ENCODE peak calls at places on chromosomes 4 and X, in six cellular contexts. One of them, this sample, is unnamed.

GRCh38 chr4:87502580-87503238 is 26.5 kb downstream of the SPARCL1 start:
- DNase-seq in PC-3: peak; percentile 53
- DNase-seq in OCI-LY7: no peak
- DNase-seq in GM23248: peak; percentile 18
- DNase-seq in hepatocyte: no peak
- DNase-seq in SK-N-SH: no peak
- DNase-seq in this sample: no peak

GRCh38 chrX:70001269-70001668 is 48.5 kb downstream of the AWAT2 start:
- DNase-seq in PC-3: no peak
- DNase-seq in OCI-LY7: no peak
- DNase-seq in GM23248: no peak
- DNase-seq in hepatocyte: no peak
- DNase-seq in SK-N-SH: no peak
- DNase-seq in this sample: no peak

GRCh38 chr4:107348188-107348872 is 312.2 kb upstream of the DKK2 start:
- DNase-seq in PC-3: no peak
- DNase-seq in OCI-LY7: no peak
- DNase-seq in GM23248: no peak
- DNase-seq in hepatocyte: no peak
- DNase-seq in SK-N-SH: no peak
- DNase-seq in this sample: no peak

GRCh38 chr4:87941537-87942392 is 33.7 kb upstream of the SPP1 start:
- DNase-seq in PC-3: no peak
- DNase-seq in OCI-LY7: no peak
- DNase-seq in GM23248: no peak
- DNase-seq in hepatocyte: no peak
- DNase-seq in SK-N-SH: no peak
- DNase-seq in this sample: no peak

GRCh38 chr4:141643557-141643956 is 7.2 kb downstream of the IL15 start:
- DNase-seq in PC-3: peak; percentile 92
- DNase-seq in OCI-LY7: no peak
- DNase-seq in GM23248: peak; percentile 89
- DNase-seq in hepatocyte: no peak
- DNase-seq in SK-N-SH: no peak
- DNase-seq in this sample: no peak

GRCh38 chrX:38940547-38940946 is 139.3 kb downstream of the MID1IP1 start:
- DNase-seq in PC-3: no peak
- DNase-seq in OCI-LY7: no peak
- DNase-seq in GM23248: peak; percentile 23
- DNase-seq in hepatocyte: no peak
- DNase-seq in SK-N-SH: no peak
- DNase-seq in this sample: no peak

GRCh38 chr4:1465173-1466033 is 59.2 kb upstream of the NKX1-1 start:
- DNase-seq in PC-3: no peak
- DNase-seq in OCI-LY7: no peak
- DNase-seq in GM23248: no peak
- DNase-seq in hepatocyte: no peak
- DNase-seq in SK-N-SH: peak; percentile 19
- DNase-seq in this sample: no peak

GRCh38 chrX:9130031-9130430 is 96.1 kb upstream of the FAM9B start:
- DNase-seq in PC-3: no peak
- DNase-seq in OCI-LY7: no peak
- DNase-seq in GM23248: no peak
- DNase-seq in hepatocyte: no peak
- DNase-seq in SK-N-SH: no peak
- DNase-seq in this sample: no peak

GRCh38 chr4:32140636-32141035 is 1420.5 kb downstream of the PCDH7 start:
- DNase-seq in PC-3: peak; percentile 85
- DNase-seq in OCI-LY7: no peak
- DNase-seq in GM23248: no peak
- DNase-seq in hepatocyte: peak; percentile 19
- DNase-seq in SK-N-SH: no peak
- DNase-seq in this sample: no peak

GRCh38 chr4:137509855-137510282 is 22.4 kb downstream of the PCDH18 start:
- DNase-seq in PC-3: peak; percentile 29
- DNase-seq in OCI-LY7: no peak
- DNase-seq in GM23248: no peak
- DNase-seq in hepatocyte: no peak
- DNase-seq in SK-N-SH: no peak
- DNase-seq in this sample: no peak

GRCh38 chr4:150305995-150306394 is 227.8 kb downstream of the DCLK2 start:
- DNase-seq in PC-3: peak; percentile 60
- DNase-seq in OCI-LY7: no peak
- DNase-seq in GM23248: peak; percentile 67
- DNase-seq in hepatocyte: no peak
- DNase-seq in SK-N-SH: no peak
- DNase-seq in this sample: no peak

GRCh38 chr4:151468715-151469696 is 60.0 kb downstream of the FHIP1A start:
- DNase-seq in PC-3: peak; percentile 26
- DNase-seq in OCI-LY7: no peak
- DNase-seq in GM23248: no peak
- DNase-seq in hepatocyte: no peak
- DNase-seq in SK-N-SH: no peak
- DNase-seq in this sample: no peak

GRCh38 chrX:20265726-20266681 is 705 bp downstream of the RPS6KA3 start:
- DNase-seq in PC-3: peak; percentile 48
- DNase-seq in OCI-LY7: peak; percentile 48
- DNase-seq in GM23248: peak; percentile 67
- DNase-seq in hepatocyte: peak; percentile 55
- DNase-seq in SK-N-SH: peak; percentile 56
- DNase-seq in this sample: peak; percentile 31

GRCh38 chrX:22159071-22159470 is 113.6 kb upstream of the CBLL2 start:
- DNase-seq in PC-3: peak; percentile 57
- DNase-seq in OCI-LY7: no peak
- DNase-seq in GM23248: peak; percentile 33
- DNase-seq in hepatocyte: no peak
- DNase-seq in SK-N-SH: no peak
- DNase-seq in this sample: no peak

GRCh38 chr4:54209617-54210016 is 19.5 kb upstream of the PDGFRA start:
- DNase-seq in PC-3: peak; percentile 43
- DNase-seq in OCI-LY7: no peak
- DNase-seq in GM23248: no peak
- DNase-seq in hepatocyte: no peak
- DNase-seq in SK-N-SH: no peak
- DNase-seq in this sample: no peak

GRCh38 chr4:100841911-100842310 is 324.1 kb upstream of the EMCN start:
- DNase-seq in PC-3: no peak
- DNase-seq in OCI-LY7: no peak
- DNase-seq in GM23248: peak; percentile 54
- DNase-seq in hepatocyte: no peak
- DNase-seq in SK-N-SH: no peak
- DNase-seq in this sample: no peak

GRCh38 chrX:9816094-9816700 is 30.0 kb downstream of the SHROOM2 start:
- DNase-seq in PC-3: no peak
- DNase-seq in OCI-LY7: no peak
- DNase-seq in GM23248: no peak
- DNase-seq in hepatocyte: no peak
- DNase-seq in SK-N-SH: no peak
- DNase-seq in this sample: no peak

DNA sequence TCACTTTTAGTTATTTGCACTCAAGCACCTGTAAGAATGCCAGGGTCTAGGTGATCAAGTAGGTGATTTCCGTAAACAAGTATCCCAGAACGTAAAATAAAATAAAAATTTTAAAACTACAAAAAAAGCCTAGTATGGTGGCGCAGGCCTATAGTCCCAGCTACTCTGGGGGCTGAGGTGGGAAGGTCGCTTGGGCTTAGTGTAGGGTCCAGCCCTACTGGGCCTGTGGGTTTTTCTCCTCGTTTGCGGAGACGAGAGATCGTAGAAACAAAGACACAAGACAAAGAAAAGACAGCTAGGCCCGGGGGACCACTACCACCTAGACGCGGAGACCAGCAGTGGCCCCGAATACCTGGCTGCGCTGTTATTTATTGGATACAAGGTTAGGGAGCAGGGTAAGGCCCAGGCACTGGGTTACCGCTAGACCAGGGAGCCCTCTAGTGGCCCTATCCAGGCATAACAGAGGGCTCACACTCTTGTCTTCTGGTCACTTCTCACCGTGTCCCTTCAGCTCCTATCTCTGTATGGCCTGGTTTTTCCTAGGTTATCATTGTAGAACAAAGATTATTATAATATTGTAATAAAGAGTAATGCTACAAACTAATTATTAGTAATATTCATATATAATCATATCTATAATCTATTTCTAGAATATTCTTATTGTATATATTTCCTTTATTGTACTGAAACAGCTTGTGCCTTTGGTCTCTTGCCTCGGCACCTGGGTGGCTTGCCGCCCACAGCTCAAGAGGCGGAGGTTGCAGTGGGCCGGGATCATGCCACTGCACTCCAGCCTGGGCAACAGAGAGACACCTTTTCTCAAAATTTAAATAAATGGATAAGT is 38.4 kb downstream of the SAGE1 start:
- DNase-seq in PC-3: peak; percentile 64
- DNase-seq in OCI-LY7: peak; percentile 34
- DNase-seq in GM23248: peak; percentile 42
- DNase-seq in hepatocyte: peak; percentile 57
- DNase-seq in SK-N-SH: peak; percentile 29
- DNase-seq in this sample: peak; percentile 64
- TF ChIP-seq EZH2phosphoT487 in PC-3: no peak
- TF ChIP-seq EZH2phosphoT487 in OCI-LY7: no peak
- TF ChIP-seq EZH2phosphoT487 in GM23248: no peak
- TF ChIP-seq EZH2phosphoT487 in hepatocyte: no peak
- TF ChIP-seq EZH2phosphoT487 in SK-N-SH: no peak
- TF ChIP-seq EZH2phosphoT487 in this sample: no peak

GRCh38 chr4:190017357-190018200 is 9.5 kb downstream of the FRG2 start:
- DNase-seq in PC-3: no peak
- DNase-seq in OCI-LY7: no peak
- DNase-seq in GM23248: peak; percentile 21
- DNase-seq in hepatocyte: peak; percentile 7
- DNase-seq in SK-N-SH: peak; percentile 52
- DNase-seq in this sample: peak; percentile 39

GRCh38 chr4:190018201-190018920 is 8.7 kb downstream of the FRG2 start:
- DNase-seq in PC-3: no peak
- DNase-seq in OCI-LY7: no peak
- DNase-seq in GM23248: no peak
- DNase-seq in hepatocyte: no peak
- DNase-seq in SK-N-SH: no peak
- DNase-seq in this sample: no peak

GRCh38 chr4:190016369-190017289 is 10.4 kb downstream of the FRG2 start:
- DNase-seq in PC-3: no peak
- DNase-seq in OCI-LY7: no peak
- DNase-seq in GM23248: no peak
- DNase-seq in hepatocyte: no peak
- DNase-seq in SK-N-SH: peak; percentile 22
- DNase-seq in this sample: peak; percentile 2

GRCh38 chr4:190015538-190016368 is 11.3 kb downstream of the FRG2 start:
- DNase-seq in PC-3: no peak
- DNase-seq in OCI-LY7: no peak
- DNase-seq in GM23248: peak; percentile 9
- DNase-seq in hepatocyte: no peak
- DNase-seq in SK-N-SH: peak; percentile 9
- DNase-seq in this sample: peak; percentile 12

DNA sequence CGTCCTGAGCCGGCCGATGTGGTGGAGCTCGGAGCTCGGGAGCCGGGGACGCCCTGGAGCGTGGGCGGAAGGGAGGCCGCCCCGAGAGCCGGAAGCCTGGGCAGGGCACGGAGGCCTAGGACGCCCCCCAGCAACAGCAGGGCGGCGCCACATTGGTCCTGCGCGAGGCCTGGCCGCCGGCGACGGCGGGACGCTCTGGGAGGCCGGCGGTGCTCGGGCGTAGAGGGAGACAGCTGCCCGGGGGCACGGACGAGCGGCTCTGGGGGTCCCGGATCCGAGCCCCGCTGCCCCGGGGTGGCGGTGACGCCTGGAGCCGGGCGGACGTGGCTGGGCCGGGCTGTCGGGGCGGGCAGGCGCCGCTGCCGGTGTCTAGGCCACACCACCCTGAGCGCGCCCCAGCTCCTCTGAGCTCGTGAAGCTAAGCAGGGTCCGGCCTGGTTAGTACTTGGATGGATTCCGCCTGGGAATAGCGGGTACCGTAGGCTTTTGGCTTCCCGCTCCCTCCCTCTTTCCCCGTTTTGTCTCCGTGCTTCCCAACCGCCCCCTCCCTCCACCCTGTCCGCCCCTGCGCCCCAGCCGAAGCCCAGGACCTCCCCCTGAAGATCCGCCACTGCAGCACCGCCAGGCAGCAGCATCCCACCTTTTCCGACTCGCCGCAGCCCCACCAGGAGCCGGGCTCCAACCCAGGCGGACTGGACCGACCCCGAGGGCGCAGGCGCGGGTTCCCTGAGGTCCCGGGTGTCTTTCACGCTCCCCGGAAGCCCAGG is 12.1 kb downstream of the FRG2 start:
- DNase-seq in PC-3: no peak
- DNase-seq in OCI-LY7: no peak
- DNase-seq in GM23248: peak; percentile 68
- DNase-seq in hepatocyte: peak; percentile 44
- DNase-seq in SK-N-SH: peak; percentile 60
- DNase-seq in this sample: peak; percentile 48
- H3K4me3 ChIP-seq in PC-3: no peak overlapping the region
- H3K4me3 ChIP-seq in OCI-LY7: no peak overlapping the region
- H3K4me3 ChIP-seq in GM23248: peak overlapping the region; percentile 58
- H3K4me3 ChIP-seq in hepatocyte: no peak overlapping the region
- H3K4me3 ChIP-seq in SK-N-SH: peak overlapping the region; percentile 24
- H3K4me3 ChIP-seq in this sample: peak overlapping the region; percentile 38

GRCh38 chr4:42816189-42816588 is 76.3 kb upstream of the GRXCR1 start:
- DNase-seq in PC-3: no peak
- DNase-seq in OCI-LY7: no peak
- DNase-seq in GM23248: no peak
- DNase-seq in hepatocyte: peak; percentile 6
- DNase-seq in SK-N-SH: no peak
- DNase-seq in this sample: no peak
- TF ChIP-seq EZH2phosphoT487 in PC-3: no peak
- TF ChIP-seq EZH2phosphoT487 in OCI-LY7: no peak
- TF ChIP-seq EZH2phosphoT487 in GM23248: no peak
- TF ChIP-seq EZH2phosphoT487 in hepatocyte: no peak
- TF ChIP-seq EZH2phosphoT487 in SK-N-SH: no peak
- TF ChIP-seq EZH2phosphoT487 in this sample: no peak

GRCh38 chrX:28591542-28591941 is 4.3 kb downstream of the IL1RAPL1 start:
- DNase-seq in PC-3: peak; percentile 41
- DNase-seq in OCI-LY7: no peak
- DNase-seq in GM23248: no peak
- DNase-seq in hepatocyte: no peak
- DNase-seq in SK-N-SH: no peak
- DNase-seq in this sample: no peak

GRCh38 chrX:28590394-28590793 is 3.1 kb downstream of the IL1RAPL1 start:
- DNase-seq in PC-3: no peak
- DNase-seq in OCI-LY7: no peak
- DNase-seq in GM23248: no peak
- DNase-seq in hepatocyte: no peak
- DNase-seq in SK-N-SH: no peak
- DNase-seq in this sample: peak; percentile 23

GRCh38 chrX:28586891-28587635 is at the start of gene IL1RAPL1:
- DNase-seq in PC-3: peak; percentile 67
- DNase-seq in OCI-LY7: no peak
- DNase-seq in GM23248: peak; percentile 38
- DNase-seq in hepatocyte: peak; percentile 52
- DNase-seq in SK-N-SH: no peak
- DNase-seq in this sample: peak; percentile 42

GRCh38 chrX:28586291-28586690 is 955 bp upstream of the IL1RAPL1 start:
- DNase-seq in PC-3: peak; percentile 20
- DNase-seq in OCI-LY7: no peak
- DNase-seq in GM23248: no peak
- DNase-seq in hepatocyte: peak; percentile 32
- DNase-seq in SK-N-SH: no peak
- DNase-seq in this sample: peak; percentile 71

DNA sequence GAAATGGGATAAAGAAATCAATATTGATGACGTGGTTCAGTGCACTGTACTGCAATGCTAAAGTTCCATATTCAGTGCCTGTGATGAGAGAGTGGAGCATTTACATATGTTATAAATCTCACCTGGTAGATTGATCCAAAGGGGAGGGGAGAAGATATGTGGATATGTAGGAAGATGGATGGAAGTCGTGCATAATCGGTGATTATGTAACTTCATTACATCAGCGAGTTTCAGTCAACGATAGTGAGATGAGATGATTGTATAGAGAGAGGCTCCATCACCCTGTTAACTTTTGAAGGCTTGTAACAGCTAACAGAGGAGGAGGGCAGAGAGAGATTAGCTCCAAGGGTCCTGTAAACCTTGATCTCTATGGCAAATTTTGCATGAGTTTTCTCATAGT is 1.8 kb downstream of the IL1RAPL1 start:
- DNase-seq in PC-3: no peak
- DNase-seq in OCI-LY7: no peak
- DNase-seq in GM23248: no peak
- DNase-seq in hepatocyte: no peak
- DNase-seq in SK-N-SH: no peak
- DNase-seq in this sample: no peak
- H3K4me3 ChIP-seq in PC-3: no peak overlapping the region
- H3K4me3 ChIP-seq in OCI-LY7: no peak overlapping the region
- H3K4me3 ChIP-seq in GM23248: no peak overlapping the region
- H3K4me3 ChIP-seq in hepatocyte: peak overlapping the region; percentile 46
- H3K4me3 ChIP-seq in SK-N-SH: no peak overlapping the region
- H3K4me3 ChIP-seq in this sample: peak overlapping the region; percentile 81